ENCODE peak calls at places on chromosomes 16 and 17, in seven cellular contexts. One of them, this sample, is unnamed.
A peak's percentile ranks its signal among the peaks of the same experiment; 100 is the strongest.

GRCh38 chr17:45018514-45019176 is 32.8 kb downstream of the DCAKD start:
- DNase-seq in lower leg skin: no peak
- DNase-seq in DND-41: peak; percentile 52
- DNase-seq in body of pancreas: no peak
- DNase-seq in A549: no peak
- DNase-seq in cardiac fibroblast: no peak
- DNase-seq in ascending aorta: peak; percentile 69
- DNase-seq in this sample: no peak

GRCh38 chr16:28923652-28924398 is 1.2 kb downstream of the RABEP2 start:
- DNase-seq in lower leg skin: no peak
- DNase-seq in DND-41: no peak
- DNase-seq in body of pancreas: peak; percentile 32
- DNase-seq in A549: no peak
- DNase-seq in cardiac fibroblast: no peak
- DNase-seq in ascending aorta: no peak
- DNase-seq in this sample: no peak

GRCh38 chr16:69314534-69314933 is 3.4 kb downstream of the VPS4A start:
- DNase-seq in lower leg skin: no peak
- DNase-seq in DND-41: no peak
- DNase-seq in body of pancreas: no peak
- DNase-seq in A549: no peak
- DNase-seq in cardiac fibroblast: no peak
- DNase-seq in ascending aorta: peak; percentile 55
- DNase-seq in this sample: no peak

GRCh38 chr17:14886200-14886739 is 378.9 kb downstream of the PMP22 start:
- DNase-seq in lower leg skin: no peak
- DNase-seq in DND-41: no peak
- DNase-seq in body of pancreas: no peak
- DNase-seq in A549: no peak
- DNase-seq in cardiac fibroblast: peak; percentile 35
- DNase-seq in ascending aorta: no peak
- DNase-seq in this sample: peak; percentile 52

GRCh38 chr17:80793421-80793820 is 198.2 kb upstream of the CHMP6 start:
- DNase-seq in lower leg skin: no peak
- DNase-seq in DND-41: no peak
- DNase-seq in body of pancreas: no peak
- DNase-seq in A549: no peak
- DNase-seq in cardiac fibroblast: no peak
- DNase-seq in ascending aorta: no peak
- DNase-seq in this sample: no peak

GRCh38 chr17:82272495-82273326 is 789 bp downstream of the CSNK1D start:
- DNase-seq in lower leg skin: no peak
- DNase-seq in DND-41: peak; percentile 57
- DNase-seq in body of pancreas: peak; percentile 54
- DNase-seq in A549: peak; percentile 59
- DNase-seq in cardiac fibroblast: no peak
- DNase-seq in ascending aorta: peak; percentile 71
- DNase-seq in this sample: no peak

GRCh38 chr17:78179372-78179771 is 7.5 kb downstream of the TK1 start:
- DNase-seq in lower leg skin: no peak
- DNase-seq in DND-41: no peak
- DNase-seq in body of pancreas: no peak
- DNase-seq in A549: no peak
- DNase-seq in cardiac fibroblast: peak; percentile 67
- DNase-seq in ascending aorta: peak; percentile 91
- DNase-seq in this sample: peak; percentile 26

GRCh38 chr16:19071811-19072777 is 4.7 kb downstream of the COQ7 start:
- DNase-seq in lower leg skin: peak; percentile 30
- DNase-seq in DND-41: peak; percentile 56
- DNase-seq in body of pancreas: peak; percentile 66
- DNase-seq in A549: peak; percentile 41
- DNase-seq in cardiac fibroblast: peak; percentile 78
- DNase-seq in ascending aorta: peak; percentile 69
- DNase-seq in this sample: peak; percentile 44

GRCh38 chr17:59558953-59559352 is 6.5 kb upstream of the DHX40 start:
- DNase-seq in lower leg skin: no peak
- DNase-seq in DND-41: no peak
- DNase-seq in body of pancreas: no peak
- DNase-seq in A549: no peak
- DNase-seq in cardiac fibroblast: peak; percentile 49
- DNase-seq in ascending aorta: no peak
- DNase-seq in this sample: no peak

GRCh38 chr16:88465387-88465983 is 12.4 kb downstream of the ZFPM1 start:
- DNase-seq in lower leg skin: no peak
- DNase-seq in DND-41: no peak
- DNase-seq in body of pancreas: no peak
- DNase-seq in A549: no peak
- DNase-seq in cardiac fibroblast: no peak
- DNase-seq in ascending aorta: no peak
- DNase-seq in this sample: no peak

GRCh38 chr17:17535957-17536356 is 39.8 kb upstream of the RASD1 start:
- DNase-seq in lower leg skin: no peak
- DNase-seq in DND-41: no peak
- DNase-seq in body of pancreas: peak; percentile 77
- DNase-seq in A549: peak; percentile 80
- DNase-seq in cardiac fibroblast: no peak
- DNase-seq in ascending aorta: peak; percentile 88
- DNase-seq in this sample: peak; percentile 37

GRCh38 chr16:50697881-50698767 is 4.7 kb downstream of the NOD2 start:
- DNase-seq in lower leg skin: peak; percentile 59
- DNase-seq in DND-41: no peak
- DNase-seq in body of pancreas: no peak
- DNase-seq in A549: no peak
- DNase-seq in cardiac fibroblast: peak; percentile 65
- DNase-seq in ascending aorta: no peak
- DNase-seq in this sample: peak; percentile 7

GRCh38 chr17:39178516-39178915 is 12.6 kb upstream of the ARL5C start:
- DNase-seq in lower leg skin: no peak
- DNase-seq in DND-41: no peak
- DNase-seq in body of pancreas: no peak
- DNase-seq in A549: no peak
- DNase-seq in cardiac fibroblast: peak; percentile 58
- DNase-seq in ascending aorta: no peak
- DNase-seq in this sample: peak; percentile 38

GRCh38 chr17:43720311-43721060 is 38.1 kb downstream of the SOST start:
- DNase-seq in lower leg skin: peak; percentile 58
- DNase-seq in DND-41: peak; percentile 78
- DNase-seq in body of pancreas: peak; percentile 73
- DNase-seq in A549: peak; percentile 83
- DNase-seq in cardiac fibroblast: peak; percentile 60
- DNase-seq in ascending aorta: peak; percentile 89
- DNase-seq in this sample: peak; percentile 15

GRCh38 chr17:41966453-41967140 is at the start of gene CNP:
- DNase-seq in lower leg skin: peak; percentile 88
- DNase-seq in DND-41: peak; percentile 91
- DNase-seq in body of pancreas: peak; percentile 93
- DNase-seq in A549: peak; percentile 95
- DNase-seq in cardiac fibroblast: peak; percentile 91
- DNase-seq in ascending aorta: peak; percentile 95
- DNase-seq in this sample: peak; percentile 83

GRCh38 chr16:49528564-49529150 is 155.1 kb downstream of the C16orf78 start:
- DNase-seq in lower leg skin: no peak
- DNase-seq in DND-41: no peak
- DNase-seq in body of pancreas: no peak
- DNase-seq in A549: no peak
- DNase-seq in cardiac fibroblast: peak; percentile 7
- DNase-seq in ascending aorta: no peak
- DNase-seq in this sample: no peak

GRCh38 chr17:50273654-50274040 is 619 bp upstream of the TMEM92 start:
- DNase-seq in lower leg skin: no peak
- DNase-seq in DND-41: no peak
- DNase-seq in body of pancreas: no peak
- DNase-seq in A549: no peak
- DNase-seq in cardiac fibroblast: no peak
- DNase-seq in ascending aorta: no peak
- DNase-seq in this sample: no peak

GRCh38 chr16:53501216-53501859 is 1.7 kb downstream of the AKTIP start:
- DNase-seq in lower leg skin: no peak
- DNase-seq in DND-41: no peak
- DNase-seq in body of pancreas: no peak
- DNase-seq in A549: no peak
- DNase-seq in cardiac fibroblast: peak; percentile 31
- DNase-seq in ascending aorta: no peak
- DNase-seq in this sample: no peak

GRCh38 chr17:81959362-81960129 is 1.4 kb downstream of the NOTUM start:
- DNase-seq in lower leg skin: peak; percentile 12
- DNase-seq in DND-41: peak; percentile 57
- DNase-seq in body of pancreas: peak; percentile 75
- DNase-seq in A549: peak; percentile 55
- DNase-seq in cardiac fibroblast: peak; percentile 35
- DNase-seq in ascending aorta: peak; percentile 81
- DNase-seq in this sample: no peak

GRCh38 chr16:23244122-23244521 is 58.0 kb upstream of the SCNN1B start:
- DNase-seq in lower leg skin: no peak
- DNase-seq in DND-41: no peak
- DNase-seq in body of pancreas: no peak
- DNase-seq in A549: no peak
- DNase-seq in cardiac fibroblast: no peak
- DNase-seq in ascending aorta: no peak
- DNase-seq in this sample: no peak

GRCh38 chr17:75361344-75361743 is 44.1 kb downstream of the GRB2 start:
- DNase-seq in lower leg skin: no peak
- DNase-seq in DND-41: no peak
- DNase-seq in body of pancreas: no peak
- DNase-seq in A549: no peak
- DNase-seq in cardiac fibroblast: no peak
- DNase-seq in ascending aorta: no peak
- DNase-seq in this sample: no peak

GRCh38 chr16:8682551-8683259 is 8.3 kb downstream of the ABAT start:
- DNase-seq in lower leg skin: no peak
- DNase-seq in DND-41: no peak
- DNase-seq in body of pancreas: no peak
- DNase-seq in A549: no peak
- DNase-seq in cardiac fibroblast: no peak
- DNase-seq in ascending aorta: no peak
- DNase-seq in this sample: no peak

GRCh38 chr16:72168365-72168764 is 3.6 kb downstream of the PMFBP1 start:
- DNase-seq in lower leg skin: no peak
- DNase-seq in DND-41: no peak
- DNase-seq in body of pancreas: no peak
- DNase-seq in A549: no peak
- DNase-seq in cardiac fibroblast: no peak
- DNase-seq in ascending aorta: no peak
- DNase-seq in this sample: no peak

GRCh38 chr16:74740795-74741304 is 33.8 kb downstream of the FA2H start:
- DNase-seq in lower leg skin: peak; percentile 53
- DNase-seq in DND-41: peak; percentile 40
- DNase-seq in body of pancreas: peak; percentile 87
- DNase-seq in A549: peak; percentile 95
- DNase-seq in cardiac fibroblast: no peak
- DNase-seq in ascending aorta: no peak
- DNase-seq in this sample: no peak

GRCh38 chr16:85555549-85556455 is 57.3 kb upstream of the GSE1 start:
- DNase-seq in lower leg skin: no peak
- DNase-seq in DND-41: peak; percentile 64
- DNase-seq in body of pancreas: peak; percentile 78
- DNase-seq in A549: peak; percentile 42
- DNase-seq in cardiac fibroblast: peak; percentile 41
- DNase-seq in ascending aorta: no peak
- DNase-seq in this sample: no peak

GRCh38 chr16:85560932-85561247 is 52.2 kb upstream of the GSE1 start:
- DNase-seq in lower leg skin: no peak
- DNase-seq in DND-41: no peak
- DNase-seq in body of pancreas: no peak
- DNase-seq in A549: no peak
- DNase-seq in cardiac fibroblast: no peak
- DNase-seq in ascending aorta: no peak
- DNase-seq in this sample: no peak

GRCh38 chr16:85557083-85557975 is 55.8 kb upstream of the GSE1 start:
- DNase-seq in lower leg skin: no peak
- DNase-seq in DND-41: no peak
- DNase-seq in body of pancreas: peak; percentile 59
- DNase-seq in A549: peak; percentile 63
- DNase-seq in cardiac fibroblast: no peak
- DNase-seq in ascending aorta: no peak
- DNase-seq in this sample: no peak

GRCh38 chr16:85556456-85557082 is 56.6 kb upstream of the GSE1 start:
- DNase-seq in lower leg skin: no peak
- DNase-seq in DND-41: peak; percentile 83
- DNase-seq in body of pancreas: peak; percentile 63
- DNase-seq in A549: peak; percentile 53
- DNase-seq in cardiac fibroblast: no peak
- DNase-seq in ascending aorta: no peak
- DNase-seq in this sample: no peak

DNA sequence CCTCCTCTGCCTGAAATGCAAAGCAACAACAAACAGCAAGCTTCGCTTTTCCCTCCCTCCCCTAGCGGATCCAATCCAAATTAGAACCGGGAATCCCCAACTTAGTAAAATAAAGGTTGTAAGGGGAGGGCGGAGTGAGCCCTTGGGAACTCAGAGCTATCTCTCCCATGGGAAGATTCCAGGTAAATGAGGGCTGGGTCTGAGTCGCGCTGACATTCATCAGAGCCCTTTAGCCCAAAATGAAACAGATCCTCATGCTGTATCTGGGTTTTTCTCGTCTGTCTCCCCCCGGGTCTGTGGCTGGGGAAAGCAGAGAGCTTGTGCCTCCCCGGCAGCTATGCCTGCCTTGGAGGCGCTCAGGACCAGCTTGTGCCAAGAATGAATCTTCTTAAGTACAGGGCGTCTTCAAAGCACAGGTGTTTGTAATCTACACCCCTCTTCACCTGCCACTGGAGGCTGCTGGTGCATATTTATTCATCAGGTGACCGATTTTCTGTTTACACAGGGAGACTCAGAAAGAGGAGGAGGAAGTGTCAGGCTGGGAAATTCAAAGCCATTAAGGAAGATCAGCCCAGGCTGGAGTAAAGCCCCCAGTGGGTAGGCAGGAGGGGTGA is 55.0 kb upstream of the GSE1 start:
- DNase-seq in lower leg skin: no peak
- DNase-seq in DND-41: no peak
- DNase-seq in body of pancreas: peak; percentile 50
- DNase-seq in A549: no peak
- DNase-seq in cardiac fibroblast: no peak
- DNase-seq in ascending aorta: no peak
- DNase-seq in this sample: no peak
- TF ChIP-seq CTCF in lower leg skin: no peak
- TF ChIP-seq CTCF in DND-41: no peak
- TF ChIP-seq CTCF in body of pancreas: peak; percentile 40
- TF ChIP-seq CTCF in A549: no peak
- TF ChIP-seq CTCF in cardiac fibroblast: no peak
- TF ChIP-seq CTCF in ascending aorta: no peak
- TF ChIP-seq CTCF in this sample: no peak

GRCh38 chr16:55494994-55495421 is 13.9 kb upstream of the LPCAT2 start:
- DNase-seq in lower leg skin: peak; percentile 65
- DNase-seq in DND-41: no peak
- DNase-seq in body of pancreas: peak; percentile 29
- DNase-seq in A549: no peak
- DNase-seq in cardiac fibroblast: peak; percentile 92
- DNase-seq in ascending aorta: peak; percentile 72
- DNase-seq in this sample: peak; percentile 94
- TF ChIP-seq CTCF in lower leg skin: no peak
- TF ChIP-seq CTCF in DND-41: no peak
- TF ChIP-seq CTCF in body of pancreas: peak; percentile 44
- TF ChIP-seq CTCF in A549: no peak
- TF ChIP-seq CTCF in cardiac fibroblast: peak; percentile 38
- TF ChIP-seq CTCF in ascending aorta: peak; percentile 41
- TF ChIP-seq CTCF in this sample: peak; percentile 62

GRCh38 chr17:53630638-53631037 is 192.1 kb upstream of the KIF2B start:
- DNase-seq in lower leg skin: no peak
- DNase-seq in DND-41: no peak
- DNase-seq in body of pancreas: no peak
- DNase-seq in A549: no peak
- DNase-seq in cardiac fibroblast: no peak
- DNase-seq in ascending aorta: no peak
- DNase-seq in this sample: no peak
- TF ChIP-seq CTCF in lower leg skin: no peak
- TF ChIP-seq CTCF in DND-41: no peak
- TF ChIP-seq CTCF in body of pancreas: no peak
- TF ChIP-seq CTCF in A549: no peak
- TF ChIP-seq CTCF in cardiac fibroblast: no peak
- TF ChIP-seq CTCF in ascending aorta: no peak
- TF ChIP-seq CTCF in this sample: no peak

GRCh38 chr17:70089513-70090148 is 14.6 kb downstream of the KCNJ16 start:
- DNase-seq in lower leg skin: no peak
- DNase-seq in DND-41: no peak
- DNase-seq in body of pancreas: no peak
- DNase-seq in A549: no peak
- DNase-seq in cardiac fibroblast: no peak
- DNase-seq in ascending aorta: no peak
- DNase-seq in this sample: no peak
- TF ChIP-seq CTCF in lower leg skin: no peak
- TF ChIP-seq CTCF in DND-41: no peak
- TF ChIP-seq CTCF in body of pancreas: peak; percentile 16
- TF ChIP-seq CTCF in A549: no peak
- TF ChIP-seq CTCF in cardiac fibroblast: no peak
- TF ChIP-seq CTCF in ascending aorta: no peak
- TF ChIP-seq CTCF in this sample: no peak

This sample was measured in HFFc6.